ENCODE peak calls at places on chromosomes 13 and 19, in four cellular contexts. R is T1000; A is glutamatergic neuron; F is stimulated activated CD4-positive, alpha-beta T cell treated with anti-CD3 and anti-CD28 coated beads, Interleukin-4, amount 100 ng/mL, for 1 hour. Y is an unnamed sample.

GRCh38 chr13:73451120-73452029 is 392.6 kb downstream of the KLF5 start:
- DNase-seq in A (no peak), F (no peak), R (no peak), Y (no peak)

GRCh38 chr19:1807695-1808394 is 4.2 kb downstream of the ATP8B3 start:
- DNase-seq in R (no peak), F (no peak), A (peak; percentile 15), Y (no peak)

GRCh38 chr13:60679928-60680693 is 283.1 kb downstream of the TDRD3 start:
- DNase-seq in F (no peak), R (no peak), A (no peak), Y (no peak)

GRCh38 chr13:95239293-95239692 is 62.0 kb downstream of the ABCC4 start:
- DNase-seq in F (no peak), A (no peak), R (no peak), Y (no peak)

GRCh38 chr13:52345631-52346251 is 60.2 kb downstream of the THSD1 start:
- DNase-seq in A (no peak), R (no peak), F (no peak), Y (no peak)

GRCh38 chr19:4694211-4694987 is 24.3 kb upstream of the MYDGF start:
- DNase-seq in F (no peak), A (no peak), R (peak; percentile 93), Y (peak; percentile 48)

GRCh38 chr19:41701401-41702075 is 6.9 kb upstream of the CEACAM5 start:
- DNase-seq in F (no peak), R (no peak), A (no peak), Y (peak; percentile 66)

GRCh38 chr19:32613008-32613407 is 32.0 kb downstream of the PDCD5 start:
- DNase-seq in R (no peak), F (no peak), A (no peak), Y (no peak)

GRCh38 chr13:79986890-79987289 is 354.0 kb downstream of the SPRY2 start:
- DNase-seq in R (no peak), F (no peak), A (no peak), Y (no peak)

GRCh38 chr13:101490400-101491015 is 38.0 kb downstream of the ITGBL1 start:
- DNase-seq in R (no peak), A (no peak), F (no peak), Y (no peak)